ENCODE peak calls at places on chromosomes 4 and X, in seven cellular contexts. One of them, this sample, is unnamed.
A peak's percentile ranks its signal among the peaks of the same experiment; 100 is the strongest.

GRCh38 chrX:8424941-8425340 is 39.7 kb upstream of the VCX3B start:
- DNase-seq in AG08396: no peak
- DNase-seq in fibroblast of pulmonary artery: no peak
- DNase-seq in BJ: no peak
- DNase-seq in amniotic stem cell: no peak
- DNase-seq in heart left ventricle: no peak
- DNase-seq in activated CD4-positive, alpha-beta T cell treated with anti-CD3 and anti-CD28 coated beads, Interleukin-2, amount 50 U/mL, for 4 hours: no peak
- DNase-seq in this sample: no peak

GRCh38 chr4:121256346-121256745 is 92.2 kb upstream of the TNIP3 start:
- DNase-seq in AG08396: peak; percentile 67
- DNase-seq in fibroblast of pulmonary artery: peak; percentile 96
- DNase-seq in BJ: peak; percentile 78
- DNase-seq in amniotic stem cell: peak; percentile 83
- DNase-seq in heart left ventricle: no peak
- DNase-seq in activated CD4-positive, alpha-beta T cell treated with anti-CD3 and anti-CD28 coated beads, Interleukin-2, amount 50 U/mL, for 4 hours: peak; percentile 53
- DNase-seq in this sample: no peak

GRCh38 chr4:185679523-185679922 is 132.5 kb downstream of the SORBS2 start:
- DNase-seq in AG08396: no peak
- DNase-seq in fibroblast of pulmonary artery: no peak
- DNase-seq in BJ: no peak
- DNase-seq in amniotic stem cell: no peak
- DNase-seq in heart left ventricle: no peak
- DNase-seq in activated CD4-positive, alpha-beta T cell treated with anti-CD3 and anti-CD28 coated beads, Interleukin-2, amount 50 U/mL, for 4 hours: no peak
- DNase-seq in this sample: no peak

GRCh38 chrX:50814701-50815476 is 895 bp upstream of the SHROOM4 start:
- DNase-seq in AG08396: no peak
- DNase-seq in fibroblast of pulmonary artery: peak; percentile 54
- DNase-seq in BJ: no peak
- DNase-seq in amniotic stem cell: no peak
- DNase-seq in heart left ventricle: no peak
- DNase-seq in activated CD4-positive, alpha-beta T cell treated with anti-CD3 and anti-CD28 coated beads, Interleukin-2, amount 50 U/mL, for 4 hours: no peak
- DNase-seq in this sample: no peak

GRCh38 chr4:121599049-121599448 is 97.7 kb downstream of the ANXA5 start:
- DNase-seq in AG08396: no peak
- DNase-seq in fibroblast of pulmonary artery: peak; percentile 4
- DNase-seq in BJ: no peak
- DNase-seq in amniotic stem cell: no peak
- DNase-seq in heart left ventricle: no peak
- DNase-seq in activated CD4-positive, alpha-beta T cell treated with anti-CD3 and anti-CD28 coated beads, Interleukin-2, amount 50 U/mL, for 4 hours: no peak
- DNase-seq in this sample: no peak

GRCh38 chr4:78758105-78758504 is 18.0 kb upstream of the BMP2K start:
- DNase-seq in AG08396: no peak
- DNase-seq in fibroblast of pulmonary artery: no peak
- DNase-seq in BJ: no peak
- DNase-seq in amniotic stem cell: no peak
- DNase-seq in heart left ventricle: no peak
- DNase-seq in activated CD4-positive, alpha-beta T cell treated with anti-CD3 and anti-CD28 coated beads, Interleukin-2, amount 50 U/mL, for 4 hours: no peak
- DNase-seq in this sample: no peak

GRCh38 chr4:1358421-1359160 is 11.6 kb downstream of the UVSSA start:
- DNase-seq in AG08396: no peak
- DNase-seq in fibroblast of pulmonary artery: no peak
- DNase-seq in BJ: no peak
- DNase-seq in amniotic stem cell: no peak
- DNase-seq in heart left ventricle: no peak
- DNase-seq in activated CD4-positive, alpha-beta T cell treated with anti-CD3 and anti-CD28 coated beads, Interleukin-2, amount 50 U/mL, for 4 hours: no peak
- DNase-seq in this sample: no peak

GRCh38 chr4:42122237-42122636 is 30.2 kb downstream of the BEND4 start:
- DNase-seq in AG08396: no peak
- DNase-seq in fibroblast of pulmonary artery: no peak
- DNase-seq in BJ: no peak
- DNase-seq in amniotic stem cell: no peak
- DNase-seq in heart left ventricle: no peak
- DNase-seq in activated CD4-positive, alpha-beta T cell treated with anti-CD3 and anti-CD28 coated beads, Interleukin-2, amount 50 U/mL, for 4 hours: no peak
- DNase-seq in this sample: no peak

GRCh38 chr4:108706289-108706688 is 55.9 kb downstream of the OSTC start:
- DNase-seq in AG08396: no peak
- DNase-seq in fibroblast of pulmonary artery: no peak
- DNase-seq in BJ: no peak
- DNase-seq in amniotic stem cell: no peak
- DNase-seq in heart left ventricle: no peak
- DNase-seq in activated CD4-positive, alpha-beta T cell treated with anti-CD3 and anti-CD28 coated beads, Interleukin-2, amount 50 U/mL, for 4 hours: no peak
- DNase-seq in this sample: no peak

GRCh38 chrX:121308276-121308805 is 260.9 kb downstream of the GLUD2 start:
- DNase-seq in AG08396: peak; percentile 2
- DNase-seq in fibroblast of pulmonary artery: peak; percentile 76
- DNase-seq in BJ: peak; percentile 14
- DNase-seq in amniotic stem cell: no peak
- DNase-seq in heart left ventricle: peak; percentile 6
- DNase-seq in activated CD4-positive, alpha-beta T cell treated with anti-CD3 and anti-CD28 coated beads, Interleukin-2, amount 50 U/mL, for 4 hours: peak; percentile 26
- DNase-seq in this sample: no peak

GRCh38 chrX:10040961-10041360 is 73.8 kb downstream of the CLDN34 start:
- DNase-seq in AG08396: no peak
- DNase-seq in fibroblast of pulmonary artery: no peak
- DNase-seq in BJ: no peak
- DNase-seq in amniotic stem cell: no peak
- DNase-seq in heart left ventricle: no peak
- DNase-seq in activated CD4-positive, alpha-beta T cell treated with anti-CD3 and anti-CD28 coated beads, Interleukin-2, amount 50 U/mL, for 4 hours: no peak
- DNase-seq in this sample: no peak

GRCh38 chrX:147958316-147958715 is 22.8 kb upstream of the FMR1NB start:
- DNase-seq in AG08396: peak; percentile 41
- DNase-seq in fibroblast of pulmonary artery: peak; percentile 1
- DNase-seq in BJ: peak; percentile 12
- DNase-seq in amniotic stem cell: no peak
- DNase-seq in heart left ventricle: no peak
- DNase-seq in activated CD4-positive, alpha-beta T cell treated with anti-CD3 and anti-CD28 coated beads, Interleukin-2, amount 50 U/mL, for 4 hours: no peak
- DNase-seq in this sample: no peak

GRCh38 chr4:79603681-79604080 is 195.7 kb upstream of the GK2 start:
- DNase-seq in AG08396: no peak
- DNase-seq in fibroblast of pulmonary artery: no peak
- DNase-seq in BJ: no peak
- DNase-seq in amniotic stem cell: no peak
- DNase-seq in heart left ventricle: no peak
- DNase-seq in activated CD4-positive, alpha-beta T cell treated with anti-CD3 and anti-CD28 coated beads, Interleukin-2, amount 50 U/mL, for 4 hours: no peak
- DNase-seq in this sample: no peak

GRCh38 chr4:168505996-168506395 is 9.1 kb downstream of the PALLD start:
- DNase-seq in AG08396: no peak
- DNase-seq in fibroblast of pulmonary artery: no peak
- DNase-seq in BJ: no peak
- DNase-seq in amniotic stem cell: no peak
- DNase-seq in heart left ventricle: no peak
- DNase-seq in activated CD4-positive, alpha-beta T cell treated with anti-CD3 and anti-CD28 coated beads, Interleukin-2, amount 50 U/mL, for 4 hours: no peak
- DNase-seq in this sample: no peak

GRCh38 chr4:113952452-113953029 is 26.9 kb downstream of the ARSJ start:
- DNase-seq in AG08396: no peak
- DNase-seq in fibroblast of pulmonary artery: peak; percentile 75
- DNase-seq in BJ: no peak
- DNase-seq in amniotic stem cell: no peak
- DNase-seq in heart left ventricle: no peak
- DNase-seq in activated CD4-positive, alpha-beta T cell treated with anti-CD3 and anti-CD28 coated beads, Interleukin-2, amount 50 U/mL, for 4 hours: no peak
- DNase-seq in this sample: peak; percentile 33

GRCh38 chrX:123920065-123920785 is 41.3 kb upstream of the STAG2 start:
- DNase-seq in AG08396: peak; percentile 32
- DNase-seq in fibroblast of pulmonary artery: peak; percentile 60
- DNase-seq in BJ: peak; percentile 7
- DNase-seq in amniotic stem cell: peak; percentile 2
- DNase-seq in heart left ventricle: no peak
- DNase-seq in activated CD4-positive, alpha-beta T cell treated with anti-CD3 and anti-CD28 coated beads, Interleukin-2, amount 50 U/mL, for 4 hours: no peak
- DNase-seq in this sample: no peak

GRCh38 chrX:45126158-45126557 is 74.5 kb downstream of the DIPK2B start:
- DNase-seq in AG08396: no peak
- DNase-seq in fibroblast of pulmonary artery: no peak
- DNase-seq in BJ: no peak
- DNase-seq in amniotic stem cell: no peak
- DNase-seq in heart left ventricle: no peak
- DNase-seq in activated CD4-positive, alpha-beta T cell treated with anti-CD3 and anti-CD28 coated beads, Interleukin-2, amount 50 U/mL, for 4 hours: no peak
- DNase-seq in this sample: no peak

GRCh38 chr4:3464911-3465697 is 2.0 kb downstream of the DOK7 start:
- DNase-seq in AG08396: no peak
- DNase-seq in fibroblast of pulmonary artery: no peak
- DNase-seq in BJ: no peak
- DNase-seq in amniotic stem cell: no peak
- DNase-seq in heart left ventricle: no peak
- DNase-seq in activated CD4-positive, alpha-beta T cell treated with anti-CD3 and anti-CD28 coated beads, Interleukin-2, amount 50 U/mL, for 4 hours: no peak
- DNase-seq in this sample: no peak

GRCh38 chrX:72027914-72028307 is 103.8 kb downstream of the RTL5 start:
- DNase-seq in AG08396: no peak
- DNase-seq in fibroblast of pulmonary artery: no peak
- DNase-seq in BJ: no peak
- DNase-seq in amniotic stem cell: no peak
- DNase-seq in heart left ventricle: no peak
- DNase-seq in activated CD4-positive, alpha-beta T cell treated with anti-CD3 and anti-CD28 coated beads, Interleukin-2, amount 50 U/mL, for 4 hours: no peak
- DNase-seq in this sample: no peak

GRCh38 chrX:133171962-133172708 is 46.0 kb downstream of the TFDP3 start:
- DNase-seq in AG08396: no peak
- DNase-seq in fibroblast of pulmonary artery: peak; percentile 7
- DNase-seq in BJ: no peak
- DNase-seq in amniotic stem cell: no peak
- DNase-seq in heart left ventricle: no peak
- DNase-seq in activated CD4-positive, alpha-beta T cell treated with anti-CD3 and anti-CD28 coated beads, Interleukin-2, amount 50 U/mL, for 4 hours: no peak
- DNase-seq in this sample: no peak

GRCh38 chr4:105619193-105619931 is 66.9 kb downstream of the ARHGEF38 start:
- DNase-seq in AG08396: no peak
- DNase-seq in fibroblast of pulmonary artery: peak; percentile 51
- DNase-seq in BJ: no peak
- DNase-seq in amniotic stem cell: no peak
- DNase-seq in heart left ventricle: peak; percentile 51
- DNase-seq in activated CD4-positive, alpha-beta T cell treated with anti-CD3 and anti-CD28 coated beads, Interleukin-2, amount 50 U/mL, for 4 hours: no peak
- DNase-seq in this sample: no peak

GRCh38 chr4:48914311-48914710 is 7.7 kb upstream of the OCIAD2 start:
- DNase-seq in AG08396: no peak
- DNase-seq in fibroblast of pulmonary artery: no peak
- DNase-seq in BJ: no peak
- DNase-seq in amniotic stem cell: no peak
- DNase-seq in heart left ventricle: no peak
- DNase-seq in activated CD4-positive, alpha-beta T cell treated with anti-CD3 and anti-CD28 coated beads, Interleukin-2, amount 50 U/mL, for 4 hours: no peak
- DNase-seq in this sample: no peak

GRCh38 chr4:121684016-121684415 is 12.8 kb downstream of the ANXA5 start:
- DNase-seq in AG08396: no peak
- DNase-seq in fibroblast of pulmonary artery: no peak
- DNase-seq in BJ: no peak
- DNase-seq in amniotic stem cell: no peak
- DNase-seq in heart left ventricle: no peak
- DNase-seq in activated CD4-positive, alpha-beta T cell treated with anti-CD3 and anti-CD28 coated beads, Interleukin-2, amount 50 U/mL, for 4 hours: no peak
- DNase-seq in this sample: no peak

GRCh38 chr4:79065262-79065661 is 126.0 kb upstream of the PAQR3 start:
- DNase-seq in AG08396: no peak
- DNase-seq in fibroblast of pulmonary artery: no peak
- DNase-seq in BJ: no peak
- DNase-seq in amniotic stem cell: no peak
- DNase-seq in heart left ventricle: no peak
- DNase-seq in activated CD4-positive, alpha-beta T cell treated with anti-CD3 and anti-CD28 coated beads, Interleukin-2, amount 50 U/mL, for 4 hours: no peak
- DNase-seq in this sample: no peak

GRCh38 chrX:150219374-150220185 is 143.5 kb upstream of the MAMLD1 start:
- DNase-seq in AG08396: peak; percentile 37
- DNase-seq in fibroblast of pulmonary artery: no peak
- DNase-seq in BJ: no peak
- DNase-seq in amniotic stem cell: no peak
- DNase-seq in heart left ventricle: no peak
- DNase-seq in activated CD4-positive, alpha-beta T cell treated with anti-CD3 and anti-CD28 coated beads, Interleukin-2, amount 50 U/mL, for 4 hours: no peak
- DNase-seq in this sample: no peak

GRCh38 chr4:51835854-51836253 is 7.1 kb upstream of the DCUN1D4 start:
- DNase-seq in AG08396: no peak
- DNase-seq in fibroblast of pulmonary artery: no peak
- DNase-seq in BJ: no peak
- DNase-seq in amniotic stem cell: no peak
- DNase-seq in heart left ventricle: no peak
- DNase-seq in activated CD4-positive, alpha-beta T cell treated with anti-CD3 and anti-CD28 coated beads, Interleukin-2, amount 50 U/mL, for 4 hours: no peak
- DNase-seq in this sample: no peak

GRCh38 chr4:162661913-162662312 is 498.1 kb upstream of the FSTL5 start:
- DNase-seq in AG08396: no peak
- DNase-seq in fibroblast of pulmonary artery: no peak
- DNase-seq in BJ: no peak
- DNase-seq in amniotic stem cell: no peak
- DNase-seq in heart left ventricle: no peak
- DNase-seq in activated CD4-positive, alpha-beta T cell treated with anti-CD3 and anti-CD28 coated beads, Interleukin-2, amount 50 U/mL, for 4 hours: no peak
- DNase-seq in this sample: no peak

GRCh38 chr4:6939761-6940743 is 30.4 kb downstream of the TBC1D14 start:
- DNase-seq in AG08396: no peak
- DNase-seq in fibroblast of pulmonary artery: no peak
- DNase-seq in BJ: no peak
- DNase-seq in amniotic stem cell: no peak
- DNase-seq in heart left ventricle: no peak
- DNase-seq in activated CD4-positive, alpha-beta T cell treated with anti-CD3 and anti-CD28 coated beads, Interleukin-2, amount 50 U/mL, for 4 hours: no peak
- DNase-seq in this sample: no peak

GRCh38 chr4:6893449-6894085 is 16.1 kb upstream of the TBC1D14 start:
- DNase-seq in AG08396: no peak
- DNase-seq in fibroblast of pulmonary artery: no peak
- DNase-seq in BJ: no peak
- DNase-seq in amniotic stem cell: no peak
- DNase-seq in heart left ventricle: no peak
- DNase-seq in activated CD4-positive, alpha-beta T cell treated with anti-CD3 and anti-CD28 coated beads, Interleukin-2, amount 50 U/mL, for 4 hours: no peak
- DNase-seq in this sample: no peak

GRCh38 chrX:46665232-46666162 is 91.9 kb downstream of the CHST7 start:
- DNase-seq in AG08396: no peak
- DNase-seq in fibroblast of pulmonary artery: no peak
- DNase-seq in BJ: no peak
- DNase-seq in amniotic stem cell: no peak
- DNase-seq in heart left ventricle: no peak
- DNase-seq in activated CD4-positive, alpha-beta T cell treated with anti-CD3 and anti-CD28 coated beads, Interleukin-2, amount 50 U/mL, for 4 hours: no peak
- DNase-seq in this sample: no peak

GRCh38 chr4:182754895-182755294 is 162.3 kb downstream of the DCTD start:
- DNase-seq in AG08396: no peak
- DNase-seq in fibroblast of pulmonary artery: no peak
- DNase-seq in BJ: no peak
- DNase-seq in amniotic stem cell: no peak
- DNase-seq in heart left ventricle: no peak
- DNase-seq in activated CD4-positive, alpha-beta T cell treated with anti-CD3 and anti-CD28 coated beads, Interleukin-2, amount 50 U/mL, for 4 hours: no peak
- DNase-seq in this sample: no peak

GRCh38 chr4:159540501-159540900 is 437.6 kb downstream of the RAPGEF2 start:
- DNase-seq in AG08396: no peak
- DNase-seq in fibroblast of pulmonary artery: no peak
- DNase-seq in BJ: no peak
- DNase-seq in amniotic stem cell: no peak
- DNase-seq in heart left ventricle: no peak
- DNase-seq in activated CD4-positive, alpha-beta T cell treated with anti-CD3 and anti-CD28 coated beads, Interleukin-2, amount 50 U/mL, for 4 hours: no peak
- DNase-seq in this sample: no peak

This sample was measured in naive thymus-derived CD8-positive, alpha-beta T cell.